ENCODE peak calls at places on chromosomes 2 and 18, in six cellular contexts. One of them, this sample, is unnamed.

GRCh38 chr2:39615675-39616074 is 50.0 kb upstream of the TMEM178A start:
- DNase-seq in iris pigment epithelial cell: no peak
- DNase-seq in GM19239: no peak
- DNase-seq in HFF-Myc: no peak
- DNase-seq in right cardiac atrium: no peak
- DNase-seq in ascending aorta: no peak
- DNase-seq in this sample: peak; percentile 37

GRCh38 chr2:138010890-138011289 is 46.6 kb downstream of the HNMT start:
- DNase-seq in ascending aorta: no peak
- DNase-seq in iris pigment epithelial cell: no peak
- DNase-seq in right cardiac atrium: no peak
- DNase-seq in GM19239: no peak
- DNase-seq in HFF-Myc: no peak
- DNase-seq in this sample: no peak

GRCh38 chr2:226985227-226985946 is 149.5 kb downstream of the RHBDD1 start:
- DNase-seq in iris pigment epithelial cell: peak; percentile 82
- DNase-seq in HFF-Myc: peak; percentile 69
- DNase-seq in GM19239: no peak
- DNase-seq in right cardiac atrium: no peak
- DNase-seq in ascending aorta: no peak
- DNase-seq in this sample: peak; percentile 84

GRCh38 chr2:59886758-59887157 is 666.7 kb downstream of the BCL11A start:
- DNase-seq in ascending aorta: no peak
- DNase-seq in GM19239: no peak
- DNase-seq in right cardiac atrium: no peak
- DNase-seq in iris pigment epithelial cell: no peak
- DNase-seq in HFF-Myc: no peak
- DNase-seq in this sample: no peak

GRCh38 chr2:167100526-167100925 is 212.2 kb downstream of the XIRP2 start:
- DNase-seq in HFF-Myc: no peak
- DNase-seq in GM19239: no peak
- DNase-seq in ascending aorta: no peak
- DNase-seq in right cardiac atrium: no peak
- DNase-seq in iris pigment epithelial cell: no peak
- DNase-seq in this sample: no peak

GRCh38 chr18:25360301-25360899 is 8.4 kb upstream of the ZNF521 start:
- DNase-seq in iris pigment epithelial cell: peak; percentile 7
- DNase-seq in GM19239: no peak
- DNase-seq in ascending aorta: no peak
- DNase-seq in right cardiac atrium: no peak
- DNase-seq in HFF-Myc: no peak
- DNase-seq in this sample: no peak

GRCh38 chr18:24503182-24503581 is 42.7 kb downstream of the HRH4 start:
- DNase-seq in iris pigment epithelial cell: no peak
- DNase-seq in ascending aorta: no peak
- DNase-seq in right cardiac atrium: no peak
- DNase-seq in GM19239: no peak
- DNase-seq in HFF-Myc: no peak
- DNase-seq in this sample: no peak

GRCh38 chr18:44136326-44136725 is 544.4 kb upstream of the SETBP1 start:
- DNase-seq in GM19239: no peak
- DNase-seq in HFF-Myc: no peak
- DNase-seq in ascending aorta: no peak
- DNase-seq in iris pigment epithelial cell: no peak
- DNase-seq in right cardiac atrium: no peak
- DNase-seq in this sample: no peak

GRCh38 chr18:41864216-41864615 is 90.8 kb upstream of the PIK3C3 start:
- DNase-seq in ascending aorta: no peak
- DNase-seq in HFF-Myc: no peak
- DNase-seq in GM19239: no peak
- DNase-seq in iris pigment epithelial cell: no peak
- DNase-seq in right cardiac atrium: no peak
- DNase-seq in this sample: no peak

GRCh38 chr2:85744771-85745601 is 8.8 kb upstream of the ATOH8 start:
- DNase-seq in iris pigment epithelial cell: peak; percentile 57
- DNase-seq in right cardiac atrium: peak; percentile 74
- DNase-seq in ascending aorta: no peak
- DNase-seq in GM19239: no peak
- DNase-seq in HFF-Myc: no peak
- DNase-seq in this sample: peak; percentile 70

GRCh38 chr2:207239222-207239674 is 73.5 kb upstream of the KLF7 start:
- DNase-seq in iris pigment epithelial cell: peak; percentile 100
- DNase-seq in ascending aorta: peak; percentile 70
- DNase-seq in HFF-Myc: peak; percentile 94
- DNase-seq in GM19239: no peak
- DNase-seq in right cardiac atrium: no peak
- DNase-seq in this sample: peak; percentile 98